ENCODE peak calls at places on chromosome 9, in nine cellular contexts. R, Z, S, V, Q, E, W, J and D are unnamed samples.

GRCh38 chr9:121857941-121858340 is 206.5 kb downstream of the DAB2IP start:
- DNase-seq in R (peak), Z (no peak), S (no peak), V (no peak), Q (no peak), E (no peak), W (no peak), J (peak), D (no peak)

GRCh38 chr9:18396102-18396728 is 77.7 kb upstream of the ADAMTSL1 start:
- DNase-seq in R (peak), Z (no peak), S (no peak), V (no peak), Q (no peak), E (peak), W (no peak), J (peak), D (no peak)

GRCh38 chr9:23829580-23830458 is 3.8 kb upstream of the ELAVL2 start:
- DNase-seq in R (no peak), Z (no peak), S (no peak), V (no peak), Q (no peak), E (peak), W (no peak), J (no peak), D (peak)

GRCh38 chr9:109705515-109705914 is 74.5 kb upstream of the PALM2AKAP2 start:
- DNase-seq in R (no peak), Z (no peak), S (no peak), V (no peak), Q (peak), E (peak), W (no peak), J (no peak), D (no peak)

GRCh38 chr9:36080519-36080918 is 43.8 kb downstream of the RECK start:
- DNase-seq in R (no peak), Z (no peak), S (no peak), V (no peak), Q (no peak), E (no peak), W (no peak), J (no peak), D (no peak)

GRCh38 chr9:78932849-78933627 is 636.1 kb downstream of the PSAT1 start:
- DNase-seq in R (no peak), Z (no peak), S (no peak), V (no peak), Q (no peak), E (peak), W (no peak), J (no peak), D (no peak)

GRCh38 chr9:14133394-14133793 is 180.5 kb downstream of the NFIB start:
- DNase-seq in R (no peak), Z (no peak), S (no peak), V (no peak), Q (peak), E (peak), W (no peak), J (no peak), D (no peak)

GRCh38 chr9:111582888-111583287 is 16.6 kb downstream of the PTGR1 start:
- DNase-seq in R (no peak), Z (no peak), S (no peak), V (no peak), Q (no peak), E (peak), W (no peak), J (no peak), D (no peak)

GRCh38 chr9:129726322-129727160 is 26.3 kb downstream of the PTGES start:
- DNase-seq in R (peak), Z (no peak), S (peak), V (peak), Q (peak), E (peak), W (peak), J (peak), D (peak)

GRCh38 chr9:133003671-133004090 is 25.2 kb downstream of the GFI1B start:
- DNase-seq in R (no peak), Z (no peak), S (no peak), V (no peak), Q (no peak), E (no peak), W (no peak), J (no peak), D (no peak)

GRCh38 chr9:69085523-69086283 is 50.2 kb downstream of the FXN start:
- DNase-seq in R (no peak), Z (no peak), S (no peak), V (no peak), Q (no peak), E (peak), W (no peak), J (no peak), D (no peak)

GRCh38 chr9:4798281-4798680 is 5.5 kb downstream of the RCL1 start:
- DNase-seq in R (no peak), Z (no peak), S (no peak), V (no peak), Q (no peak), E (no peak), W (no peak), J (no peak), D (no peak)

GRCh38 chr9:27945386-27945785 is 372.1 kb upstream of the C9orf72 start:
- DNase-seq in R (no peak), Z (no peak), S (no peak), V (no peak), Q (no peak), E (no peak), W (no peak), J (no peak), D (no peak)

GRCh38 chr9:93574900-93575705 is 1.3 kb upstream of the PHF2 start:
- DNase-seq in R (no peak), Z (no peak), S (no peak), V (no peak), Q (no peak), E (no peak), W (no peak), J (no peak), D (no peak)

GRCh38 chr9:10873999-10874398 is 261.2 kb upstream of the PTPRD start:
- DNase-seq in R (no peak), Z (no peak), S (no peak), V (no peak), Q (no peak), E (no peak), W (no peak), J (no peak), D (no peak)

GRCh38 chr9:133499892-133500270 is 21.0 kb upstream of the SLC2A6 start:
- DNase-seq in R (no peak), Z (no peak), S (no peak), V (no peak), Q (no peak), E (no peak), W (no peak), J (no peak), D (no peak)

GRCh38 chr9:138046641-138047301 is 169.2 kb downstream of the CACNA1B start:
- DNase-seq in R (no peak), Z (no peak), S (no peak), V (no peak), Q (no peak), E (no peak), W (no peak), J (no peak), D (no peak)

GRCh38 chr9:117247271-117247670 is 167.6 kb downstream of the ASTN2 start:
- DNase-seq in R (peak), Z (no peak), S (no peak), V (no peak), Q (peak), E (no peak), W (peak), J (no peak), D (no peak)

GRCh38 chr9:131304676-131305366 is 15.3 kb downstream of the PLPP7 start:
- DNase-seq in R (no peak), Z (no peak), S (no peak), V (no peak), Q (no peak), E (no peak), W (no peak), J (no peak), D (no peak)